ENCODE peak calls at places on chromosome 5, in nine cellular contexts. W is dermis microvascular lymphatic vessel endothelial cell; H is retina; U is pulmonary artery endothelial cell; N is kidney tubule cell; B is AG20443; T is HT1080; L is activated naive CD4-positive, alpha-beta T cell treated with anti-CD3 and anti-CD28 coated beads, Interleukin-2, amount 50 U/mL, for 16 hours; Q is T-helper 9 cell. E is an unnamed sample.

GRCh38 chr5:39016587-39017275 is 57.5 kb downstream of the RICTOR start:
- DNase-seq in B (no peak), T (no peak), Q (no peak), L (no peak), U (no peak), N (no peak), W (no peak), H (no peak), E (no peak)

GRCh38 chr5:77663081-77663863 is 24.8 kb upstream of the OTP start:
- DNase-seq in H (no peak), L (no peak), N (no peak), Q (no peak), U (no peak), W (no peak), B (peak), T (no peak), E (no peak)

GRCh38 chr5:104344809-104345512 is 782.4 kb upstream of the NUDT12 start:
- DNase-seq in L (no peak), W (peak), N (no peak), T (peak), H (peak), B (no peak), Q (no peak), U (no peak), E (no peak)

GRCh38 chr5:168552146-168552545 is 23.0 kb downstream of the FBLL1 start:
- DNase-seq in T (peak), U (no peak), N (peak), B (peak), Q (no peak), L (no peak), W (peak), H (no peak), E (no peak)

GRCh38 chr5:56481998-56482698 is 249.0 kb upstream of the ANKRD55 start:
- DNase-seq in L (no peak), U (no peak), W (no peak), N (no peak), H (no peak), B (no peak), Q (no peak), T (no peak), E (no peak)

GRCh38 chr5:76337949-76338589 is 65.0 kb upstream of the IQGAP2 start:
- DNase-seq in W (peak), H (peak), T (peak), U (no peak), L (peak), B (peak), Q (peak), N (peak), E (peak)

GRCh38 chr5:87829214-87829551 is 416.5 kb upstream of the CCNH start:
- DNase-seq in N (no peak), B (no peak), L (no peak), U (no peak), H (no peak), W (peak), T (peak), Q (no peak), E (no peak)

GRCh38 chr5:56328753-56329560 is 95.8 kb upstream of the ANKRD55 start:
- DNase-seq in U (peak), Q (no peak), H (no peak), W (peak), B (no peak), L (peak), N (peak), T (peak), E (peak)

GRCh38 chr5:79229357-79230174 is 6.4 kb upstream of the JMY start:
- DNase-seq in B (peak), U (no peak), H (no peak), N (peak), Q (peak), T (peak), L (no peak), W (no peak), E (peak)

GRCh38 chr5:42001673-42002072 is 76.6 kb downstream of the FBXO4 start:
- DNase-seq in Q (no peak), U (no peak), T (no peak), B (no peak), H (no peak), W (no peak), N (no peak), L (no peak), E (no peak)

GRCh38 chr5:126846344-126846743 is 69.4 kb downstream of the LMNB1 start:
- DNase-seq in W (no peak), N (no peak), L (no peak), B (peak), U (no peak), T (no peak), H (no peak), Q (no peak), E (no peak)

GRCh38 chr5:22709743-22710142 is 143.4 kb downstream of the CDH12 start:
- DNase-seq in W (no peak), U (no peak), Q (no peak), H (no peak), N (no peak), B (no peak), T (no peak), L (no peak), E (no peak)

GRCh38 chr5:178428341-178429155 is 161.6 kb downstream of the COL23A1 start:
- DNase-seq in B (no peak), H (peak), N (peak), W (no peak), T (no peak), U (no peak), Q (no peak), L (no peak), E (no peak)

GRCh38 chr5:111398013-111398412 is 114.3 kb downstream of the STARD4 start:
- DNase-seq in B (no peak), U (no peak), W (no peak), L (no peak), T (no peak), Q (no peak), N (no peak), H (no peak), E (no peak)

GRCh38 chr5:158212915-158213314 is 354.0 kb upstream of the CLINT1 start:
- DNase-seq in Q (no peak), U (no peak), T (peak), W (no peak), H (no peak), N (no peak), L (no peak), B (peak), E (no peak)

GRCh38 chr5:26945881-26946280 is 92.5 kb downstream of the CDH9 start:
- DNase-seq in H (no peak), Q (no peak), N (no peak), U (no peak), W (no peak), B (no peak), T (no peak), L (no peak), E (no peak)

GRCh38 chr5:109866051-109866450 is 176.3 kb downstream of the MAN2A1 start:
- DNase-seq in U (peak), H (no peak), T (peak), W (no peak), N (peak), L (no peak), B (no peak), Q (no peak), E (no peak)

GRCh38 chr5:143398451-143399237 is 4.8 kb downstream of the NR3C1 start:
- DNase-seq in H (no peak), Q (no peak), N (no peak), W (no peak), U (no peak), L (no peak), T (no peak), B (no peak), E (no peak)

GRCh38 chr5:133670336-133670735 is 58.0 kb upstream of the FSTL4 start:
- DNase-seq in U (no peak), B (no peak), H (no peak), N (no peak), W (no peak), T (no peak), L (no peak), Q (no peak), E (no peak)